ENCODE peak calls at places on chromosome 13, in six cellular contexts. F is DMS153; S is activated effector memory CD4-positive, alpha-beta T cell treated with Interleukin-2 at 50 U/mL for 16 hours; P is SK-N-DZ; T is cardiac fibroblast; E is stimulated activated CD4-positive, alpha-beta T cell treated with anti-CD3 and anti-CD28 coated beads, Interleukin-15, amount 100 ng/mL, for 24 hours. H is an unnamed sample.

GRCh38 chr13:98576215-98576945 is 527 bp downstream of the STK24 start:
- DNase-seq in S (peak; percentile 50), P (peak; percentile 22), T (peak; percentile 21), E (peak; percentile 64), F (no peak), H (peak; percentile 55)

GRCh38 chr13:42014119-42014518 is 34.3 kb upstream of the DGKH start:
- DNase-seq in P (no peak), S (no peak), E (no peak), T (no peak), F (no peak), H (no peak)

GRCh38 chr13:110651271-110651670 is 35.9 kb downstream of the NAXD start:
- DNase-seq in E (no peak), S (no peak), T (no peak), F (no peak), P (no peak), H (no peak)

GRCh38 chr13:27035892-27036235 is 135.7 kb downstream of the USP12 start:
- DNase-seq in E (no peak), T (peak; percentile 24), P (no peak), S (no peak), F (no peak), H (no peak)

GRCh38 chr13:98742961-98743360 is 9.5 kb downstream of the SLC15A1 start:
- DNase-seq in S (no peak), T (no peak), P (no peak), E (no peak), F (no peak), H (no peak)

GRCh38 chr13:60398438-60398891 is 1.4 kb downstream of the TDRD3 start:
- DNase-seq in T (no peak), P (no peak), S (no peak), E (no peak), F (no peak), H (peak; percentile 19)

GRCh38 chr13:41707192-41707858 is 250.0 kb downstream of the RGCC start:
- DNase-seq in T (peak; percentile 52), E (no peak), P (no peak), F (no peak), S (no peak), H (no peak)

GRCh38 chr13:22793598-22794134 is 387.1 kb upstream of the SGCG start:
- DNase-seq in P (no peak), S (no peak), T (no peak), F (no peak), E (no peak), H (no peak)

GRCh38 chr13:94558721-94559120 is 37.2 kb downstream of the TGDS start:
- DNase-seq in E (no peak), T (no peak), S (no peak), P (no peak), F (no peak), H (no peak)

GRCh38 chr13:96982672-96983071 is 11.6 kb downstream of the OXGR1 start:
- DNase-seq in E (no peak), S (no peak), T (peak; percentile 72), F (peak; percentile 11), P (no peak), H (peak; percentile 87)

GRCh38 chr13:27500806-27501534 is 50.6 kb upstream of the MTIF3 start:
- DNase-seq in S (no peak), T (peak; percentile 42), P (no peak), F (no peak), E (no peak), H (no peak)

GRCh38 chr13:47332149-47332548 is 435.3 kb upstream of the HTR2A start:
- DNase-seq in T (peak; percentile 73), E (no peak), P (no peak), F (no peak), S (no peak), H (no peak)

GRCh38 chr13:46666727-46667456 is 113.9 kb downstream of the LRCH1 start:
- DNase-seq in S (no peak), E (no peak), P (no peak), F (no peak), T (no peak), H (no peak)

GRCh38 chr13:24225062-24225461 is 64.5 kb downstream of the SPATA13 start:
- DNase-seq in T (no peak), S (no peak), P (no peak), E (no peak), F (no peak), H (no peak)

GRCh38 chr13:37914781-37915391 is 45.3 kb upstream of the TRPC4 start:
- DNase-seq in S (no peak), P (no peak), F (no peak), T (no peak), E (no peak), H (no peak)

GRCh38 chr13:79349011-79349410 is 57.0 kb downstream of the RBM26 start:
- DNase-seq in S (no peak), T (peak; percentile 9), E (no peak), F (no peak), P (no peak), H (no peak)

GRCh38 chr13:113275387-113275786 is 21.7 kb upstream of the LAMP1 start:
- DNase-seq in S (no peak), T (peak; percentile 66), F (no peak), P (peak; percentile 40), E (peak; percentile 48), H (peak; percentile 78)

GRCh38 chr13:40438999-40439797 is 227.2 kb downstream of the FOXO1 start:
- DNase-seq in P (no peak), S (no peak), T (peak; percentile 68), E (peak; percentile 40), F (no peak), H (peak; percentile 69)

GRCh38 chr13:51585696-51586095 is 1.4 kb downstream of the WDFY2 start:
- DNase-seq in E (peak; percentile 17), T (peak; percentile 22), P (no peak), S (no peak), F (no peak), H (peak; percentile 44)

GRCh38 chr13:50081106-50081898 is 66.1 kb downstream of the KCNRG start:
- DNase-seq in F (no peak), T (no peak), S (peak; percentile 35), E (peak; percentile 74), P (no peak), H (peak; percentile 46)

GRCh38 chr13:28819046-28819747 is 942 bp upstream of the MTUS2 start:
- DNase-seq in T (peak; percentile 11), P (no peak), S (no peak), E (no peak), F (no peak), H (peak; percentile 27)

GRCh38 chr13:114080739-114081561 is 51.5 kb downstream of the RASA3 start:
- DNase-seq in P (no peak), T (no peak), S (no peak), E (no peak), F (no peak), H (no peak)

GRCh38 chr13:82364525-82364924 is 1517.7 kb downstream of the SLITRK1 start:
- DNase-seq in T (no peak), F (no peak), P (no peak), S (no peak), E (no peak), H (no peak)

GRCh38 chr13:113978741-113979481 is 5.0 kb upstream of the C13orf46 start:
- DNase-seq in P (no peak), F (peak; percentile 16), E (no peak), S (no peak), T (no peak), H (no peak)

GRCh38 chr13:76245920-76246319 is 609.8 kb downstream of the LMO7 start:
- DNase-seq in F (no peak), E (no peak), T (no peak), P (no peak), S (no peak), H (no peak)

GRCh38 chr13:26880741-26881140 is 120.2 kb upstream of the GPR12 start:
- DNase-seq in F (no peak), S (no peak), E (no peak), T (no peak), P (no peak), H (no peak)

H was measured in dermis blood vessel endothelial cell.